ENCODE peak calls at places on chromosome 21, in ten cellular contexts. One of them, this sample, is unnamed.

GRCh38 chr21:26769613-26770188 is 75.5 kb downstream of the ADAMTS1 start:
- DNase-seq in cardiac fibroblast: peak; percentile 78
- DNase-seq in body of pancreas: no peak
- DNase-seq in GM23338: peak; percentile 64
- DNase-seq in brain microvascular endothelial cell: peak; percentile 49
- DNase-seq in thoracic aorta: no peak
- DNase-seq in RWPE2: no peak
- DNase-seq in sigmoid colon: no peak
- DNase-seq in PC-9: no peak
- DNase-seq in fibroblast of mammary gland: peak; percentile 75
- DNase-seq in this sample: peak; percentile 83

GRCh38 chr21:31447477-31447876 is 103.4 kb upstream of the TIAM1 start:
- DNase-seq in thoracic aorta: no peak
- DNase-seq in fibroblast of mammary gland: peak; percentile 68
- DNase-seq in PC-9: no peak
- DNase-seq in RWPE2: no peak
- DNase-seq in body of pancreas: no peak
- DNase-seq in brain microvascular endothelial cell: peak; percentile 71
- DNase-seq in GM23338: no peak
- DNase-seq in sigmoid colon: peak; percentile 68
- DNase-seq in cardiac fibroblast: peak; percentile 41
- DNase-seq in this sample: peak; percentile 2

GRCh38 chr21:39737376-39738000 is 7.5 kb upstream of the IGSF5 start:
- DNase-seq in body of pancreas: no peak
- DNase-seq in RWPE2: no peak
- DNase-seq in fibroblast of mammary gland: no peak
- DNase-seq in sigmoid colon: no peak
- DNase-seq in brain microvascular endothelial cell: no peak
- DNase-seq in cardiac fibroblast: no peak
- DNase-seq in GM23338: no peak
- DNase-seq in thoracic aorta: no peak
- DNase-seq in PC-9: peak; percentile 81
- DNase-seq in this sample: no peak

GRCh38 chr21:17492415-17493168 is 20.3 kb upstream of the CXADR start:
- DNase-seq in GM23338: no peak
- DNase-seq in cardiac fibroblast: no peak
- DNase-seq in fibroblast of mammary gland: peak; percentile 61
- DNase-seq in sigmoid colon: no peak
- DNase-seq in brain microvascular endothelial cell: no peak
- DNase-seq in body of pancreas: no peak
- DNase-seq in RWPE2: no peak
- DNase-seq in thoracic aorta: no peak
- DNase-seq in PC-9: peak; percentile 35
- DNase-seq in this sample: no peak

GRCh38 chr21:45618846-45619485 is 24.6 kb upstream of the PCBP3 start:
- DNase-seq in fibroblast of mammary gland: peak; percentile 41
- DNase-seq in GM23338: no peak
- DNase-seq in thoracic aorta: no peak
- DNase-seq in sigmoid colon: no peak
- DNase-seq in body of pancreas: no peak
- DNase-seq in cardiac fibroblast: peak; percentile 67
- DNase-seq in PC-9: no peak
- DNase-seq in RWPE2: peak; percentile 21
- DNase-seq in brain microvascular endothelial cell: no peak
- DNase-seq in this sample: no peak

GRCh38 chr21:36700961-36701911 is 2.3 kb downstream of the SIM2 start:
- DNase-seq in RWPE2: no peak
- DNase-seq in fibroblast of mammary gland: no peak
- DNase-seq in body of pancreas: no peak
- DNase-seq in brain microvascular endothelial cell: no peak
- DNase-seq in thoracic aorta: no peak
- DNase-seq in GM23338: peak; percentile 72
- DNase-seq in sigmoid colon: no peak
- DNase-seq in PC-9: no peak
- DNase-seq in cardiac fibroblast: no peak
- DNase-seq in this sample: no peak

GRCh38 chr21:37368536-37369279 is 2.1 kb downstream of the DYRK1A start:
- DNase-seq in body of pancreas: no peak
- DNase-seq in brain microvascular endothelial cell: peak; percentile 18
- DNase-seq in fibroblast of mammary gland: peak; percentile 79
- DNase-seq in sigmoid colon: no peak
- DNase-seq in GM23338: no peak
- DNase-seq in cardiac fibroblast: peak; percentile 73
- DNase-seq in RWPE2: no peak
- DNase-seq in PC-9: peak; percentile 58
- DNase-seq in thoracic aorta: no peak
- DNase-seq in this sample: peak; percentile 58

GRCh38 chr21:34100789-34101188 is 27.4 kb downstream of the MRPS6 start:
- DNase-seq in cardiac fibroblast: peak; percentile 20
- DNase-seq in body of pancreas: no peak
- DNase-seq in GM23338: no peak
- DNase-seq in sigmoid colon: no peak
- DNase-seq in PC-9: no peak
- DNase-seq in RWPE2: no peak
- DNase-seq in fibroblast of mammary gland: peak; percentile 51
- DNase-seq in brain microvascular endothelial cell: no peak
- DNase-seq in thoracic aorta: no peak
- DNase-seq in this sample: peak; percentile 15

GRCh38 chr21:43854773-43855633 is 10.0 kb upstream of the AGPAT3 start:
- DNase-seq in fibroblast of mammary gland: no peak
- DNase-seq in brain microvascular endothelial cell: no peak
- DNase-seq in sigmoid colon: no peak
- DNase-seq in RWPE2: no peak
- DNase-seq in thoracic aorta: no peak
- DNase-seq in GM23338: no peak
- DNase-seq in body of pancreas: no peak
- DNase-seq in PC-9: no peak
- DNase-seq in cardiac fibroblast: no peak
- DNase-seq in this sample: no peak

GRCh38 chr21:31550070-31550469 is 109.4 kb upstream of the SOD1 start:
- DNase-seq in thoracic aorta: no peak
- DNase-seq in fibroblast of mammary gland: no peak
- DNase-seq in sigmoid colon: no peak
- DNase-seq in PC-9: no peak
- DNase-seq in GM23338: no peak
- DNase-seq in body of pancreas: no peak
- DNase-seq in RWPE2: no peak
- DNase-seq in cardiac fibroblast: no peak
- DNase-seq in brain microvascular endothelial cell: no peak
- DNase-seq in this sample: no peak

GRCh38 chr21:46111193-46111571 is 13.3 kb downstream of the COL6A2 start:
- DNase-seq in GM23338: no peak
- DNase-seq in sigmoid colon: peak; percentile 67
- DNase-seq in thoracic aorta: no peak
- DNase-seq in brain microvascular endothelial cell: no peak
- DNase-seq in PC-9: no peak
- DNase-seq in RWPE2: peak; percentile 49
- DNase-seq in body of pancreas: peak; percentile 5
- DNase-seq in fibroblast of mammary gland: no peak
- DNase-seq in cardiac fibroblast: no peak
- DNase-seq in this sample: no peak

GRCh38 chr21:44758781-44759627 is 42.6 kb downstream of the UBE2G2 start:
- DNase-seq in fibroblast of mammary gland: no peak
- DNase-seq in cardiac fibroblast: no peak
- DNase-seq in GM23338: no peak
- DNase-seq in PC-9: no peak
- DNase-seq in body of pancreas: no peak
- DNase-seq in thoracic aorta: no peak
- DNase-seq in RWPE2: peak; percentile 44
- DNase-seq in brain microvascular endothelial cell: no peak
- DNase-seq in sigmoid colon: no peak
- DNase-seq in this sample: no peak

GRCh38 chr21:35226960-35227741 is 178.0 kb upstream of the RUNX1 start:
- DNase-seq in PC-9: no peak
- DNase-seq in fibroblast of mammary gland: no peak
- DNase-seq in body of pancreas: no peak
- DNase-seq in thoracic aorta: no peak
- DNase-seq in brain microvascular endothelial cell: no peak
- DNase-seq in sigmoid colon: no peak
- DNase-seq in RWPE2: no peak
- DNase-seq in GM23338: no peak
- DNase-seq in cardiac fibroblast: no peak
- DNase-seq in this sample: no peak

GRCh38 chr21:44058981-44059380 is 46.9 kb downstream of the TRAPPC10 start:
- DNase-seq in brain microvascular endothelial cell: no peak
- DNase-seq in thoracic aorta: no peak
- DNase-seq in RWPE2: no peak
- DNase-seq in fibroblast of mammary gland: no peak
- DNase-seq in body of pancreas: no peak
- DNase-seq in PC-9: no peak
- DNase-seq in cardiac fibroblast: no peak
- DNase-seq in sigmoid colon: no peak
- DNase-seq in GM23338: no peak
- DNase-seq in this sample: no peak

GRCh38 chr21:38495242-38495641 is 3.0 kb downstream of the ERG start:
- DNase-seq in thoracic aorta: no peak
- DNase-seq in GM23338: no peak
- DNase-seq in brain microvascular endothelial cell: no peak
- DNase-seq in sigmoid colon: no peak
- DNase-seq in PC-9: no peak
- DNase-seq in body of pancreas: no peak
- DNase-seq in fibroblast of mammary gland: no peak
- DNase-seq in cardiac fibroblast: no peak
- DNase-seq in RWPE2: no peak
- DNase-seq in this sample: no peak
- H3K4me3 ChIP-seq in thoracic aorta: peak overlapping the region; percentile 18
- H3K4me3 ChIP-seq in GM23338: no peak overlapping the region
- H3K4me3 ChIP-seq in brain microvascular endothelial cell: no peak overlapping the region
- H3K4me3 ChIP-seq in sigmoid colon: no peak overlapping the region
- H3K4me3 ChIP-seq in PC-9: no peak overlapping the region
- H3K4me3 ChIP-seq in body of pancreas: no peak overlapping the region
- H3K4me3 ChIP-seq in fibroblast of mammary gland: no peak overlapping the region
- H3K4me3 ChIP-seq in cardiac fibroblast: no peak overlapping the region
- H3K4me3 ChIP-seq in RWPE2: no peak overlapping the region
- H3K4me3 ChIP-seq in this sample: no peak overlapping the region

DNA sequence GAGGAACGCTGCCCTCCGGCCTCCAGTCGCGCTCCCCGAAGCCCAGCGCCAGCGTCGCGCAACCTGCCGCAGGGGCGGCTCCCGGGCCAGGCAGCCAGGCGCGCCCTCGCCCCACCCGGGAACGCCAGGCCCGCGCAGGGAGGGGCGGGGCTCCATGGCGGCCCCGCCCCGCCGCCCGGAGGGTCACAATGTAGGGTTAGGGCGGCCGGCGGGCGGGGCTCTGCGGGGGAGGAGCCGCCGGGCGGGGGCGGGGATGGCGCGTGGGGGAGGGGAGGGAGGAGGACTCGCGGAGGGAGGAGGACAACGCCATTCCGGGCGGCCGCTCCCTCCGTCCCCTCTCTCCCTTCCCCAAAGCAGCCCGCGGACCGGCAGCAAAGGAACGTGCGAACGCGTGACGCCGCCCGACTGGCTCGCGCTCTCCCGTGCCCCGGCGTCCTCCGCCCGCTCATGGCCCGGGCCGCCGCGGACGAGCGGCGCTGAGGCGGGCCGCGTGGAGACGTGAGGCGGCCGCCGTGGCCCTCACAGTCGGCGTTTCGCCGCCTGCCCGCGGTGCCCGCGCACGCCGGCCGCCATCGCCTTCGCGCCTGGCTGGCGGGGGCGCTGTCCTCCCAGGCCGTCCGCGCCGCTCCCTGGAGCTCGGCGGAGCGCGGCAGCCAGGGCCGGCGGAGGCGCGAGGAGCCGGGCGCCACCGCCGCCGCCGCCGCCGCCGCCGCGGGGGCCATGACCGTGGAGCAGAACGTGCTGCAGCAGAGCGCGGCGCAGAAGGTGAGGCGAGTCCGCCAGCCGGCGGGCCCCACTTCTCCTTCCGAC is at the start of gene USP25:
- DNase-seq in GM23338: peak; percentile 86
- DNase-seq in RWPE2: peak; percentile 82
- DNase-seq in fibroblast of mammary gland: peak; percentile 57
- DNase-seq in PC-9: peak; percentile 64
- DNase-seq in brain microvascular endothelial cell: peak; percentile 48
- DNase-seq in sigmoid colon: peak; percentile 96
- DNase-seq in cardiac fibroblast: peak; percentile 67
- DNase-seq in body of pancreas: peak; percentile 94
- DNase-seq in thoracic aorta: peak; percentile 57
- DNase-seq in this sample: peak; percentile 61
- TF ChIP-seq CTCF in GM23338: no peak
- TF ChIP-seq CTCF in RWPE2: peak; percentile 57
- TF ChIP-seq CTCF in fibroblast of mammary gland: no peak
- TF ChIP-seq CTCF in PC-9: no peak
- TF ChIP-seq CTCF in brain microvascular endothelial cell: no peak
- TF ChIP-seq CTCF in sigmoid colon: no peak
- TF ChIP-seq CTCF in cardiac fibroblast: no peak
- TF ChIP-seq CTCF in body of pancreas: no peak
- TF ChIP-seq CTCF in thoracic aorta: no peak
- TF ChIP-seq CTCF in this sample: peak; percentile 7

DNA sequence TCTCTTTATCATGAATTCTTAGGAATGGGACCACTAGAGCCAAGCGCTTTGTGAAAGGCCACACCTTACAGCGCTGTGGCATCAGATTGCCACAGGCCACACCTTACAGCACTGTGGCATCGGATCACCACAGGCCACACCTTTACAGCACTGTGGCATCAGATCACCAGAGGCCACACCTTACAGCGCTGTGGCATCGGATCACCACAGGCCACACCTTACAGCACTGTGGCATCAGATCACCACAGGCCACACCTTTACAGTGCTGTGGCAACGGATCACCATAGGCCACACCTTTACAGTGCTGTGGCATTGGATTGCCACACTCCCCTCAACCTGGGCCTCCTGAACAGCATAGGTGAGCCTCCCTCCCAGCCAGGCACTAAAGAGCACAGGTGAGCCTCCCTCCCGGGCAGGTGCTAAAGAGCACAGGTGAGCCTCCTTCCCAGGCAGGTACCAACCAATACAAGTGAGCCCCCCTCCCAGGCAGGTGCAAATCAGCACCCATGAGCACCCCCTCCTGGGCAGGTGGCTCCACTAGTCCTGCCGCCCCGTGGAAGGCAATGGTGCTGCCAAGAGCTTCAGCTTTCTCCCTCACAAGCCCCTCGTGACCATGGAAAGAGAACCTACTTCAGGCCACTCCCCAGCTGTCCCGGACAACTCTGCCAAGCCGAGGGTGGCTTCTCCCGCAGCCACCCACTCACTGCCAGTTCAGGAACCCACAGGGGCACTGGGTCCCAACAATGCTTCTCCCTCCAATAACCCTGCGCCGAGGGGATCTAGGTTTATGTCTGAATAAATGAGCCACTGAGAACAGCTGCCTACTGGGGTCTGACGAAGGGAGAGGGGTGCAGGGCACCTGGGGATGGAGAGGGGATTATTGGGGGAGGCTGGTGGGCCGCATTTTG is 46.7 kb downstream of the PRDM15 start:
- DNase-seq in thoracic aorta: no peak
- DNase-seq in GM23338: no peak
- DNase-seq in body of pancreas: no peak
- DNase-seq in RWPE2: no peak
- DNase-seq in sigmoid colon: no peak
- DNase-seq in fibroblast of mammary gland: no peak
- DNase-seq in brain microvascular endothelial cell: no peak
- DNase-seq in cardiac fibroblast: no peak
- DNase-seq in PC-9: no peak
- DNase-seq in this sample: no peak
- H3K4me3 ChIP-seq in thoracic aorta: no peak overlapping the region
- H3K4me3 ChIP-seq in GM23338: no peak overlapping the region
- H3K4me3 ChIP-seq in body of pancreas: no peak overlapping the region
- H3K4me3 ChIP-seq in RWPE2: no peak overlapping the region
- H3K4me3 ChIP-seq in sigmoid colon: no peak overlapping the region
- H3K4me3 ChIP-seq in fibroblast of mammary gland: no peak overlapping the region
- H3K4me3 ChIP-seq in brain microvascular endothelial cell: no peak overlapping the region
- H3K4me3 ChIP-seq in cardiac fibroblast: no peak overlapping the region
- H3K4me3 ChIP-seq in PC-9: no peak overlapping the region
- H3K4me3 ChIP-seq in this sample: no peak overlapping the region

GRCh38 chr21:22062472-22063139 is 1064.4 kb downstream of the NCAM2 start:
- DNase-seq in cardiac fibroblast: no peak
- DNase-seq in GM23338: peak; percentile 1
- DNase-seq in sigmoid colon: no peak
- DNase-seq in brain microvascular endothelial cell: no peak
- DNase-seq in fibroblast of mammary gland: no peak
- DNase-seq in body of pancreas: no peak
- DNase-seq in RWPE2: no peak
- DNase-seq in PC-9: no peak
- DNase-seq in thoracic aorta: no peak
- DNase-seq in this sample: no peak
- TF ChIP-seq CTCF in cardiac fibroblast: no peak
- TF ChIP-seq CTCF in GM23338: no peak
- TF ChIP-seq CTCF in sigmoid colon: no peak
- TF ChIP-seq CTCF in brain microvascular endothelial cell: no peak
- TF ChIP-seq CTCF in fibroblast of mammary gland: no peak
- TF ChIP-seq CTCF in body of pancreas: no peak
- TF ChIP-seq CTCF in RWPE2: no peak
- TF ChIP-seq CTCF in PC-9: no peak
- TF ChIP-seq CTCF in thoracic aorta: no peak
- TF ChIP-seq CTCF in this sample: no peak

This sample was measured in fibroblast of the aortic adventitia.